ENCODE peak calls at places on chromosome 20, in eight cellular contexts. R is HFF-Myc, I is endothelial cell, X is esophagus squamous epithelium, J is IMR-90, S is uterus, L is MM.1S, E is Calu3. O is an unnamed sample.

GRCh38 chr20:10521068-10521834 is 86.1 kb downstream of the SLX4IP start:
- DNase-seq in R (peak), I (no peak), X (no peak), J (peak), S (no peak), L (no peak), E (no peak), O (no peak)

GRCh38 chr20:20603339-20603990 is 109.0 kb downstream of the RALGAPA2 start:
- DNase-seq in R (peak), I (no peak), X (no peak), J (no peak), S (no peak), L (no peak), E (no peak), O (peak)

GRCh38 chr20:38809942-38810341 is 4.4 kb downstream of the PPP1R16B start:
- DNase-seq in R (no peak), I (no peak), X (no peak), J (no peak), S (no peak), L (no peak), E (no peak), O (no peak)

GRCh38 chr20:42678895-42679294 is 510.8 kb downstream of the PTPRT start:
- DNase-seq in R (no peak), I (no peak), X (no peak), J (no peak), S (no peak), L (no peak), E (peak), O (no peak)

GRCh38 chr20:47876348-47877056 is 91.2 kb upstream of the SULF2 start:
- DNase-seq in R (no peak), I (no peak), X (no peak), J (no peak), S (no peak), L (no peak), E (no peak), O (no peak)

GRCh38 chr20:60465439-60465838 is 507.2 kb downstream of the CDH26 start:
- DNase-seq in R (no peak), I (no peak), X (no peak), J (no peak), S (no peak), L (no peak), E (no peak), O (no peak)

GRCh38 chr20:33046412-33046811 is 7.3 kb upstream of the BPIFB3 start:
- DNase-seq in R (no peak), I (no peak), X (no peak), J (no peak), S (no peak), L (no peak), E (no peak), O (no peak)

GRCh38 chr20:7843613-7844012 is 96.6 kb downstream of the HAO1 start:
- DNase-seq in R (no peak), I (no peak), X (no peak), J (peak), S (peak), L (no peak), E (no peak), O (no peak)

GRCh38 chr20:11711214-11711613 is 206.5 kb upstream of the BTBD3 start:
- DNase-seq in R (no peak), I (no peak), X (no peak), J (no peak), S (no peak), L (no peak), E (no peak), O (no peak)

GRCh38 chr20:31704225-31705119 is 18.2 kb downstream of the BCL2L1 start:
- DNase-seq in R (no peak), I (peak), X (no peak), J (peak), S (peak), L (no peak), E (peak), O (no peak)

GRCh38 chr20:61437280-61438206 is 185.5 kb downstream of the CDH4 start:
- DNase-seq in R (no peak), I (no peak), X (no peak), J (peak), S (no peak), L (no peak), E (no peak), O (no peak)

GRCh38 chr20:51249215-51249614 is 226.3 kb upstream of the KCNG1 start:
- DNase-seq in R (no peak), I (no peak), X (no peak), J (peak), S (no peak), L (no peak), E (no peak), O (no peak)
- TF ChIP-seq CTCF in R (no peak), I (no peak), X (no peak), J (no peak), S (no peak), L (no peak), E (no peak), O (no peak)

GRCh38 chr20:18380908-18381529 is 85.8 kb downstream of the DZANK1 start:
- DNase-seq in R (no peak), I (no peak), X (no peak), J (no peak), S (no peak), L (no peak), E (no peak), O (no peak)
- TF ChIP-seq CTCF in R (no peak), I (no peak), X (no peak), J (no peak), S (no peak), L (peak), E (no peak), O (no peak)

GRCh38 chr20:19083136-19083621 is 129.3 kb upstream of the SLC24A3 start:
- DNase-seq in R (no peak), I (no peak), X (no peak), J (no peak), S (no peak), L (no peak), E (no peak), O (no peak)

GRCh38 chr20:19079536-19080299 is 132.7 kb upstream of the SLC24A3 start:
- DNase-seq in R (no peak), I (no peak), X (no peak), J (peak), S (no peak), L (no peak), E (no peak), O (no peak)

GRCh38 chr20:19077370-19078220 is 134.8 kb upstream of the SLC24A3 start:
- DNase-seq in R (no peak), I (no peak), X (no peak), J (no peak), S (no peak), L (no peak), E (no peak), O (no peak)

GRCh38 chr20:19078448-19079373 is 133.7 kb upstream of the SLC24A3 start:
- DNase-seq in R (no peak), I (no peak), X (no peak), J (no peak), S (no peak), L (no peak), E (no peak), O (no peak)

GRCh38 chr20:19081937-19082336 is 130.5 kb upstream of the SLC24A3 start:
- DNase-seq in R (no peak), I (no peak), X (no peak), J (no peak), S (no peak), L (no peak), E (no peak), O (no peak)
- TF ChIP-seq CTCF in R (no peak), I (no peak), X (no peak), J (no peak), S (no peak), L (no peak), E (no peak), O (no peak)

DNA sequence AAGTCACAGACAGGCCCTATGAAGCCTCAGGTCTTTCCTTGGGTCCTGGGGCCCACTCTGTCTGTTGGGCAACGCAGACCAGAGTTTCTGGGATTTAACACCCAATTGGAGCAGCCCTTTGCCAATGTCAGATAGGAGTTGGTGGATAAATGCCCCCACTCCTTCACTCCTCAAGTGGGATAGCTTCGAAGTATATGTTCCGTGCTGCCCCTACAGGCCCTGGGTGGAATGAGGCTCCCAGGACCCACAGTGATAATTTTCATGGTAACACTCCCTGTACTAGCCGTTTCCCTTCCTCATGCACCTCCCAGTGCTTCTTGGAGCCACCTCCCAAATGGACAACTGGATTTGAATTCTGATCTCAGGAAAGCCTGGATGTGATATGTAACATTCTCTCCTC is 145.4 kb downstream of the FOXA2 start:
- DNase-seq in R (no peak), I (peak), X (no peak), J (no peak), S (no peak), L (no peak), E (no peak), O (no peak)
- TF ChIP-seq CTCF in R (no peak), I (peak), X (no peak), J (no peak), S (no peak), L (no peak), E (no peak), O (no peak)

GRCh38 chr20:35003211-35004031 is 47.8 kb downstream of the MYH7B start:
- DNase-seq in R (no peak), I (no peak), X (no peak), J (no peak), S (no peak), L (no peak), E (no peak), O (no peak)

GRCh38 chr20:35001596-35002362 is 46.1 kb downstream of the MYH7B start:
- DNase-seq in R (no peak), I (no peak), X (no peak), J (no peak), S (no peak), L (no peak), E (no peak), O (no peak)

GRCh38 chr20:35000922-35001595 is 45.4 kb downstream of the MYH7B start:
- DNase-seq in R (no peak), I (no peak), X (no peak), J (no peak), S (no peak), L (no peak), E (no peak), O (no peak)

GRCh38 chr20:35004051-35004725 is 48.5 kb downstream of the MYH7B start:
- DNase-seq in R (no peak), I (no peak), X (no peak), J (no peak), S (peak), L (no peak), E (no peak), O (no peak)

GRCh38 chr20:35002426-35003210 is 47.0 kb downstream of the MYH7B start:
- DNase-seq in R (no peak), I (no peak), X (no peak), J (no peak), S (no peak), L (no peak), E (no peak), O (no peak)
- TF ChIP-seq CTCF in R (no peak), I (no peak), X (no peak), J (no peak), S (no peak), L (no peak), E (no peak), O (no peak)

GRCh38 chr20:46715292-46715756 is 5.9 kb downstream of the SLC2A10 start:
- DNase-seq in R (peak), I (peak), X (no peak), J (peak), S (peak), L (no peak), E (peak), O (no peak)
- TF ChIP-seq CTCF in R (no peak), I (peak), X (no peak), J (no peak), S (no peak), L (no peak), E (no peak), O (no peak)

GRCh38 chr20:14264869-14265268 is 72.5 kb downstream of the FLRT3 start:
- DNase-seq in R (peak), I (no peak), X (no peak), J (peak), S (no peak), L (peak), E (no peak), O (no peak)
- TF ChIP-seq CTCF in R (peak), I (peak), X (no peak), J (peak), S (no peak), L (peak), E (no peak), O (peak)

GRCh38 chr20:57267158-57267821 is 849 bp upstream of the BMP7 start:
- DNase-seq in R (no peak), I (no peak), X (no peak), J (no peak), S (no peak), L (no peak), E (no peak), O (no peak)
- TF ChIP-seq CTCF in R (no peak), I (no peak), X (no peak), J (no peak), S (no peak), L (no peak), E (no peak), O (no peak)

DNA sequence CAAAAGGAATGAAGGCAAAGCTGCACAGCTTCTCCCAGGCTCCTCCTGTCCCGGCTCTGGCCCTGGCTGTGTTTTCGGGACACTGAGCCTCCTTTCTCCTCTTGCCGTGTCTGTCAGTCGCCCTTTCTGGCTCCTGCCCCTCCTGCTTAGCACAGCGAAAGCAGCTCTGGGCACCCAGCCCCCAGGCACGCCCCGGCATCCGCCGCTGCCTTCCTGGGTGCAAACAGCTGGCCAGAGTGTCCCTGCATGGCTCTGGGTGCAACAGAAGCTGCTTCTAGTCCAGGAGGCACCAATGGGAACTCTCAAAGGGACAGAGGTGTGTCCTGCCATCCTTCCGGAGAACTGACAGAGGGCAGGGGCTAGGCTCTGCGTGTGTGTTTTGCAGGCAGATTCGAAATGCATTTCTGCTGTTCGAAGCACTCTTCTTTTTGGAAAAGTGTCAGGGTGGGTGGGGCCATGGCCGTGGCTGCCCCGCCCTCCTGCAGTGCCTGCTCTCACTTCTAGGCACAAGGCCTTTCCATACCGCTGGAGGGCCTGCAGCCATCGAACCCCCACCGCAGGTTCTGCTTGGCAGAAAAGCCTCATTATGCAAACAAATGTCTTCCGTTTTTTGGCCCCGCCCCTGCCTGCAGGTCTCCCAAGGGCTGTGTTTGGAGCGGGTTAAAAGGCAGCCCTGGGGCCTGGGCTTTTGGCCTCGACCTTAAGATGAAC is 15.5 kb downstream of the COL9A3 start:
- DNase-seq in R (no peak), I (no peak), X (no peak), J (no peak), S (no peak), L (peak), E (peak), O (no peak)
- TF ChIP-seq CTCF in R (no peak), I (no peak), X (no peak), J (no peak), S (no peak), L (peak), E (no peak), O (no peak)

O was measured in nephron progenitor cell.